ENCODE peak calls at places on chromosome 21, in five cellular contexts. M is brain microvascular endothelial cell, R is stomach, X is AG09309, U is HFF-Myc. H is an unnamed sample.

GRCh38 chr21:39681257-39681656 is 63.7 kb upstream of the IGSF5 start:
- DNase-seq in U (no peak), X (peak), M (peak), R (no peak), H (no peak)

GRCh38 chr21:33028759-33029511 is 3.2 kb downstream of the OLIG2 start:
- DNase-seq in R (no peak), U (no peak), M (no peak), X (no peak), H (peak)

GRCh38 chr21:31008355-31008754 is 29.9 kb downstream of the KRTAP19-8 start:
- DNase-seq in R (no peak), M (no peak), X (no peak), U (no peak), H (no peak)

GRCh38 chr21:33033094-33033951 is 7.6 kb downstream of the OLIG2 start:
- DNase-seq in R (no peak), M (no peak), U (no peak), X (no peak), H (no peak)

GRCh38 chr21:36999131-36999898 is 7.2 kb upstream of the RIPPLY3 start:
- DNase-seq in X (no peak), M (no peak), R (no peak), U (no peak), H (no peak)

GRCh38 chr21:45373991-45374816 is 30.8 kb upstream of the COL18A1 start:
- DNase-seq in X (no peak), M (no peak), U (no peak), R (no peak), H (no peak)

GRCh38 chr21:38567577-38568360 is 69.5 kb upstream of the ERG start:
- DNase-seq in X (peak), U (peak), M (peak), R (no peak), H (peak)

GRCh38 chr21:36509966-36510742 is 30.2 kb upstream of the CLDN14 start:
- DNase-seq in U (no peak), M (no peak), X (no peak), R (peak), H (no peak)

GRCh38 chr21:43881918-43882317 is 16.9 kb downstream of the AGPAT3 start:
- DNase-seq in U (no peak), M (no peak), R (no peak), X (no peak), H (no peak)

GRCh38 chr21:14763695-14764064 is 217.6 kb upstream of the SAMSN1 start:
- DNase-seq in U (no peak), X (no peak), M (no peak), R (no peak), H (no peak)

GRCh38 chr21:34012640-34013039 is 60.7 kb upstream of the MRPS6 start:
- DNase-seq in X (no peak), U (no peak), M (no peak), R (no peak), H (no peak)

GRCh38 chr21:8993284-8993942 is 1528.0 kb upstream of the TPTE start:
- DNase-seq in M (no peak), X (no peak), U (no peak), R (no peak), H (no peak)

GRCh38 chr21:17679002-17679600 is 66.4 kb upstream of the BTG3 start:
- DNase-seq in R (no peak), M (peak), U (peak), X (peak), H (peak)

GRCh38 chr21:28614816-28615215 is 377.9 kb downstream of the LTN1 start:
- DNase-seq in U (no peak), R (no peak), X (no peak), M (no peak), H (peak)

GRCh38 chr21:38041493-38041892 is 125.2 kb upstream of the KCNJ6 start:
- DNase-seq in R (no peak), X (no peak), U (no peak), M (no peak), H (no peak)

GRCh38 chr21:29654855-29655254 is 284.9 kb downstream of the GRIK1 start:
- DNase-seq in M (no peak), X (no peak), U (no peak), R (no peak), H (no peak)

GRCh38 chr21:18547347-18547746 is 143.8 kb upstream of the TMPRSS15 start:
- DNase-seq in U (no peak), M (no peak), X (no peak), R (no peak), H (no peak)

GRCh38 chr21:33496345-33496744 is 4.8 kb upstream of the DNAJC28 start:
- DNase-seq in M (no peak), U (no peak), R (no peak), X (no peak), H (no peak)

GRCh38 chr21:34924767-34925425 is 124.2 kb downstream of the RUNX1 start:
- DNase-seq in U (no peak), R (no peak), X (no peak), M (no peak), H (no peak)

GRCh38 chr21:43287111-43287973 is 118.5 kb downstream of the CRYAA start:
- DNase-seq in X (no peak), U (no peak), R (peak), M (no peak), H (no peak)

GRCh38 chr21:29793712-29794111 is 146.1 kb downstream of the GRIK1 start:
- DNase-seq in X (no peak), M (no peak), U (no peak), R (no peak), H (no peak)

GRCh38 chr21:38905751-38906150 is 100.0 kb downstream of the ETS2 start:
- DNase-seq in R (no peak), U (no peak), M (no peak), X (no peak), H (no peak)

GRCh38 chr21:45319461-45320211 is 31.9 kb upstream of the POFUT2 start:
- DNase-seq in R (no peak), U (no peak), M (no peak), X (no peak), H (no peak)

GRCh38 chr21:35649186-35649585 is 411.1 kb downstream of the SETD4 start:
- DNase-seq in M (peak), X (no peak), R (no peak), U (no peak), H (peak)

GRCh38 chr21:18499761-18500376 is 96.3 kb upstream of the TMPRSS15 start:
- DNase-seq in M (peak), X (no peak), R (peak), U (peak), H (peak)

GRCh38 chr21:35925497-35925896 is 134.8 kb downstream of the SETD4 start:
- DNase-seq in U (no peak), X (no peak), R (peak), M (no peak), H (peak)

GRCh38 chr21:36282568-36283230 is 37.3 kb upstream of the MORC3 start:
- DNase-seq in R (no peak), U (no peak), X (peak), M (peak), H (no peak)

GRCh38 chr21:41836166-41837015 is 42.8 kb downstream of the PRDM15 start:
- DNase-seq in M (no peak), U (no peak), X (no peak), R (no peak), H (no peak)
- H3K4me3 ChIP-seq in M (no peak), U (no peak), X (no peak), R (no peak), H (no peak)

DNA sequence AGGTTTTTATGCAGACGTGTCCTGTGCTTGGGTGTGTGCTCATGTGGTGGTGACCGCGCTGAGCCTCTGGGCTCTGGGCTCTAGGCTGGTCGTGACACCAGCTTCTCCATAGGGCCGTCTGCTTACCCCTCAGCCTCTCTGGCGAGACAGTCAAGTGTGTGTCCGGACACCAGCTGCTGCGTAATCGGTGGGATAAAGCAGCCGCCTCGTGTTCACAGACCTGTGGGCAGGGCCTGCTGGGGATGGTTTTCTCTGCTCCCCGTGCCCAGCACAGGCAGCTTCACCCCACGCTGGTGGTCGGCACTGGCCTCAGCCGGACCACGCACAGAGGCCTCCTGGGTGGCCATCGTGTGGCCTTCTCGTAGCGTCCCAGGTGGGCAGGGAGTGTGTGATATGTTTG is 33.6 kb upstream of the DIP2A start:
- DNase-seq in M (no peak), U (no peak), X (no peak), R (no peak), H (no peak)
- H3K4me3 ChIP-seq in M (no peak), U (no peak), X (no peak), R (no peak), H (no peak)

DNA sequence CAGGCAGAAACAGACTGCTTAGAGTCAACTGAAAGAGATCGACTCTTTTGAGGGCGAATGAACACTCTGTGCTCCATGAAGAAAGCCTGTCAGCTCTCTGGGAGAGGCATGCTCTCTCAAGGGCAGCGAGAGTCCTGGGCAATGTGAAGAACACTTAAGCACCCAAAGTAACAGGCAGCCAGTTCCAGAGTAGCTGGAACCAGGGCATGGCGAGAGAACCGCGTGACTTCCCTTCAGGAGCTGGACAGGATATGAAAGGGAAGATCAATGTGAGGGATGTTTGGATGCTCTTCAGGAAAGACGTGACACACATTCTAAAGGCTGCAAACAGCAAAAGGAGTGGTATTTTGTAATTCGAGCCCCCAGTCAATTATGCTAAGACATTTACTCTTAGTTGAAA is 21.0 kb downstream of the ADAMTS5 start:
- DNase-seq in U (no peak), M (no peak), X (no peak), R (no peak), H (peak)
- H3K4me3 ChIP-seq in U (no peak), M (no peak), X (no peak), R (peak), H (no peak)

GRCh38 chr21:16279658-16280581 is 550.1 kb downstream of the USP25 start:
- DNase-seq in R (no peak), M (peak), X (peak), U (no peak), H (peak)
- H3K4me3 ChIP-seq in R (peak), M (peak), X (peak), U (peak), H (peak)